ENCODE peak calls at places on chromosomes 13 and 19, in six cellular contexts. X is RWPE1; E is NCI-H1048; G is T-helper 9 cell; S is fibroblast of pulmonary artery; B is activated CD8-positive, alpha-beta memory T cell treated with anti-CD3 and anti-CD28 coated beads for 48 hours. W is an unnamed sample.

GRCh38 chr13:73096173-73097117 is 37.6 kb downstream of the KLF5 start:
- DNase-seq in X (peak; percentile 81), E (no peak), G (no peak), S (no peak), B (no peak), W (no peak)

GRCh38 chr19:5877869-5878268 is 7.5 kb upstream of the FUT5 start:
- DNase-seq in X (no peak), E (no peak), G (no peak), S (no peak), B (no peak), W (no peak)

GRCh38 chr13:31797154-31797775 is 57.9 kb downstream of the RXFP2 start:
- DNase-seq in X (peak; percentile 36), E (no peak), G (no peak), S (peak; percentile 66), B (no peak), W (no peak)

GRCh38 chr19:46803555-46803954 is 15.2 kb upstream of the SLC1A5 start:
- DNase-seq in X (no peak), E (no peak), G (no peak), S (no peak), B (no peak), W (no peak)

GRCh38 chr13:72959643-72960042 is 99.2 kb upstream of the KLF5 start:
- DNase-seq in X (peak; percentile 35), E (no peak), G (no peak), S (peak; percentile 65), B (no peak), W (no peak)

GRCh38 chr19:40822161-40822560 is 23.2 kb downstream of the EGLN2 start:
- DNase-seq in X (no peak), E (no peak), G (no peak), S (no peak), B (no peak), W (no peak)

GRCh38 chr13:47853236-47853635 is 147.8 kb downstream of the SUCLA2 start:
- DNase-seq in X (no peak), E (no peak), G (no peak), S (no peak), B (no peak), W (no peak)

GRCh38 chr19:719636-720377 is 11.1 kb downstream of the PALM start:
- DNase-seq in X (no peak), E (no peak), G (no peak), S (no peak), B (no peak), W (no peak)